ENCODE peak calls at places on chromosome 16, in ten cellular contexts. K is progenitor cell of endocrine pancreas; M is smooth muscle cell of the brain vasculature; F is effector CD4-positive, alpha-beta T cell; C is stimulated activated CD8-positive, alpha-beta memory T cell treated with anti-CD3 and anti-CD28 coated beads, Interleukin-12 subunit alpha, Interleukin-12 subunit beta, amount 100 ng/mL, for 4 hours; X is NCI-H1105 treated with DMSO at 0.1 percent for 48 hours; E is hypothalamus; Y is fibroblast of the aortic adventitia; A is T-helper 1 cell; J is stimulated activated CD4-positive, alpha-beta T cell treated with anti-CD3 and anti-CD28 coated beads, Interleukin-15, amount 100 ng/mL, for 1 hour. N is an unnamed sample.
A peak's percentile ranks its signal among the peaks of the same experiment; 100 is the strongest.

GRCh38 chr16:27686926-27687325 is 137.0 kb downstream of the KATNIP start:
- DNase-seq in K (no peak), M (no peak), F (no peak), C (no peak), X (no peak), E (no peak), Y (no peak), A (no peak), J (no peak), N (no peak)

GRCh38 chr16:832652-833336 is 32.3 kb upstream of the GNG13 start:
- DNase-seq in K (no peak), M (no peak), F (no peak), C (no peak), X (no peak), E (no peak), Y (no peak), A (no peak), J (no peak), N (no peak)

GRCh38 chr16:50765866-50766265 is 24.0 kb downstream of the CYLD start:
- DNase-seq in K (no peak), M (no peak), F (no peak), C (no peak), X (no peak), E (no peak), Y (no peak), A (no peak), J (no peak), N (no peak)

GRCh38 chr16:53991181-53992056 is 287.5 kb downstream of the FTO start:
- DNase-seq in K (no peak), M (peak; percentile 39), F (no peak), C (no peak), X (peak; percentile 70), E (no peak), Y (peak; percentile 23), A (no peak), J (no peak), N (peak; percentile 55)

GRCh38 chr16:87016056-87016455 is 301.1 kb downstream of the C16orf95 start:
- DNase-seq in K (no peak), M (no peak), F (no peak), C (no peak), X (no peak), E (no peak), Y (no peak), A (no peak), J (no peak), N (no peak)

GRCh38 chr16:89565506-89566372 is 5.3 kb downstream of the RPL13 start:
- DNase-seq in K (peak; percentile 39), M (no peak), F (peak; percentile 24), C (no peak), X (peak; percentile 8), E (no peak), Y (no peak), A (no peak), J (peak; percentile 46), N (peak; percentile 80)

GRCh38 chr16:89426736-89427525 is 63.4 kb downstream of the ANKRD11 start:
- DNase-seq in K (no peak), M (peak; percentile 54), F (no peak), C (no peak), X (no peak), E (no peak), Y (no peak), A (no peak), J (no peak), N (no peak)

GRCh38 chr16:24359490-24359889 is 103.4 kb downstream of the CACNG3 start:
- DNase-seq in K (no peak), M (no peak), F (no peak), C (no peak), X (no peak), E (no peak), Y (no peak), A (no peak), J (no peak), N (no peak)

GRCh38 chr16:49576173-49576494 is 202.5 kb downstream of the C16orf78 start:
- DNase-seq in K (no peak), M (no peak), F (no peak), C (no peak), X (no peak), E (no peak), Y (no peak), A (no peak), J (no peak), N (no peak)

GRCh38 chr16:77404823-77405222 is 30.0 kb downstream of the ADAMTS18 start:
- DNase-seq in K (no peak), M (no peak), F (no peak), C (no peak), X (no peak), E (no peak), Y (no peak), A (no peak), J (no peak), N (no peak)

GRCh38 chr16:3036726-3037315 is at the start of gene BICDL2:
- DNase-seq in K (no peak), M (no peak), F (no peak), C (no peak), X (no peak), E (no peak), Y (no peak), A (no peak), J (no peak), N (no peak)

GRCh38 chr16:80122155-80122554 is 418.6 kb upstream of the DYNLRB2 start:
- DNase-seq in K (no peak), M (no peak), F (no peak), C (no peak), X (peak; percentile 4), E (no peak), Y (peak; percentile 83), A (no peak), J (no peak), N (no peak)

GRCh38 chr16:4472880-4473279 is 1.5 kb downstream of the NMRAL1 start:
- DNase-seq in K (no peak), M (no peak), F (no peak), C (no peak), X (no peak), E (no peak), Y (no peak), A (no peak), J (no peak), N (no peak)

GRCh38 chr16:4646773-4647660 is 22.4 kb downstream of the MGRN1 start:
- DNase-seq in K (no peak), M (no peak), F (no peak), C (no peak), X (no peak), E (no peak), Y (no peak), A (no peak), J (no peak), N (no peak)

GRCh38 chr16:75254359-75254837 is 3.0 kb upstream of the BCAR1 start:
- DNase-seq in K (no peak), M (no peak), F (no peak), C (no peak), X (no peak), E (no peak), Y (peak; percentile 36), A (no peak), J (no peak), N (peak; percentile 80)

GRCh38 chr16:63617990-63618763 is 1503.7 kb downstream of the CDH11 start:
- DNase-seq in K (no peak), M (no peak), F (no peak), C (no peak), X (no peak), E (no peak), Y (no peak), A (no peak), J (no peak), N (peak; percentile 72)

GRCh38 chr16:9311303-9311954 is 220.0 kb downstream of the HAPSTR1 start:
- DNase-seq in K (no peak), M (no peak), F (no peak), C (no peak), X (no peak), E (no peak), Y (no peak), A (no peak), J (no peak), N (peak; percentile 78)

GRCh38 chr16:88781140-88782077 is 3.6 kb downstream of the PIEZO1 start:
- DNase-seq in K (no peak), M (no peak), F (peak; percentile 53), C (peak; percentile 49), X (no peak), E (no peak), Y (no peak), A (peak; percentile 59), J (peak; percentile 49), N (no peak)

GRCh38 chr16:75477680-75478473 is 13.4 kb upstream of the TMEM170A start:
- DNase-seq in K (no peak), M (no peak), F (no peak), C (no peak), X (peak; percentile 65), E (no peak), Y (no peak), A (no peak), J (no peak), N (peak; percentile 59)

GRCh38 chr16:15415411-15416070 is 18.8 kb upstream of the BMERB1 start:
- DNase-seq in K (no peak), M (no peak), F (no peak), C (no peak), X (no peak), E (no peak), Y (no peak), A (no peak), J (no peak), N (peak; percentile 49)

GRCh38 chr16:53821957-53822625 is 118.1 kb downstream of the FTO start:
- DNase-seq in K (no peak), M (no peak), F (no peak), C (no peak), X (no peak), E (no peak), Y (peak; percentile 85), A (no peak), J (no peak), N (peak; percentile 80)

GRCh38 chr16:75497558-75497957 is 2.3 kb upstream of the CHST6 start:
- DNase-seq in K (no peak), M (no peak), F (no peak), C (no peak), X (no peak), E (no peak), Y (no peak), A (no peak), J (no peak), N (no peak)

GRCh38 chr16:13866073-13866472 is 53.9 kb upstream of the ERCC4 start:
- DNase-seq in K (peak; percentile 53), M (no peak), F (peak; percentile 13), C (no peak), X (no peak), E (no peak), Y (peak; percentile 92), A (no peak), J (peak; percentile 4), N (peak; percentile 75)

GRCh38 chr16:35506018-35506897 is 2046.8 kb downstream of the TP53TG3F start:
- DNase-seq in K (no peak), M (no peak), F (no peak), C (no peak), X (no peak), E (no peak), Y (no peak), A (no peak), J (no peak), N (no peak)

GRCh38 chr16:59164461-59164860 is 430.3 kb upstream of the GOT2 start:
- DNase-seq in K (peak; percentile 35), M (no peak), F (no peak), C (no peak), X (no peak), E (no peak), Y (no peak), A (no peak), J (no peak), N (no peak)

GRCh38 chr16:8863594-8864424 is 5.0 kb downstream of the CARHSP1 start:
- DNase-seq in K (no peak), M (no peak), F (no peak), C (no peak), X (no peak), E (peak; percentile 82), Y (no peak), A (no peak), J (no peak), N (peak; percentile 62)

GRCh38 chr16:31700530-31701388 is 172.8 kb upstream of the ZNF267 start:
- DNase-seq in K (peak; percentile 82), M (no peak), F (peak; percentile 84), C (peak; percentile 76), X (no peak), E (peak; percentile 30), Y (peak; percentile 25), A (peak; percentile 80), J (peak; percentile 79), N (peak; percentile 78)

N was measured in kidney tubule cell.